ENCODE peak calls at places on chromosomes 12 and 14, in four cellular contexts. W is GM03348; K is HFF-Myc; P is stimulated activated CD4-positive, alpha-beta T cell treated with anti-CD3 and anti-CD28 coated beads, Interleukin-1b, Interleukin-23, amount 100 ng/mL, for 4 hours. N is an unnamed sample.

GRCh38 chr12:121776190-121777098 is 17.0 kb downstream of the RHOF start:
- DNase-seq in W (peak), K (no peak), P (peak), N (peak)

GRCh38 chr12:14948672-14949071 is 10.3 kb upstream of the ERP27 start:
- DNase-seq in W (peak), K (peak), P (peak), N (no peak)

GRCh38 chr12:24409868-24410267 is 460.4 kb upstream of the SOX5 start:
- DNase-seq in W (no peak), K (no peak), P (no peak), N (no peak)

GRCh38 chr14:32129124-32129523 is 52.0 kb downstream of the ARHGAP5 start:
- DNase-seq in W (peak), K (peak), P (no peak), N (no peak)

GRCh38 chr14:24992624-24993360 is 57.2 kb downstream of the STXBP6 start:
- DNase-seq in W (no peak), K (no peak), P (no peak), N (no peak)

GRCh38 chr12:22276313-22276712 is 58.2 kb downstream of the ST8SIA1 start:
- DNase-seq in W (no peak), K (no peak), P (no peak), N (no peak)

GRCh38 chr14:32212833-32213232 is 9.8 kb upstream of the RNU6-8 start:
- DNase-seq in W (no peak), K (no peak), P (no peak), N (no peak)

GRCh38 chr12:76312314-76312713 is 35.9 kb downstream of the BBS10 start:
- DNase-seq in W (no peak), K (no peak), P (no peak), N (no peak)

GRCh38 chr12:123011701-123012100 is 31.2 kb downstream of the ARL6IP4 start:
- DNase-seq in W (no peak), K (no peak), P (no peak), N (no peak)